ENCODE peak calls at places on chromosomes 12 and 14, in four cellular contexts. One of them, this sample, is unnamed.

GRCh38 chr12:3047961-3048360 is 29.2 kb upstream of the TSPAN9 start:
- DNase-seq in uterus: no peak
- DNase-seq in head of caudate nucleus: no peak
- DNase-seq in GOT3: no peak
- DNase-seq in this sample: no peak

GRCh38 chr14:24425704-24426103 is 3.8 kb downstream of the CBLN3 start:
- DNase-seq in uterus: peak
- DNase-seq in head of caudate nucleus: no peak
- DNase-seq in GOT3: no peak
- DNase-seq in this sample: no peak

GRCh38 chr14:24228902-24229301 is 3.3 kb downstream of the NEDD8 start:
- DNase-seq in uterus: no peak
- DNase-seq in head of caudate nucleus: no peak
- DNase-seq in GOT3: no peak
- DNase-seq in this sample: no peak

GRCh38 chr12:127205781-127206535 is 1061.0 kb upstream of the TMEM132C start:
- DNase-seq in uterus: no peak
- DNase-seq in head of caudate nucleus: no peak
- DNase-seq in GOT3: no peak
- DNase-seq in this sample: no peak

GRCh38 chr12:41485203-41485602 is 297.1 kb downstream of the PDZRN4 start:
- DNase-seq in uterus: no peak
- DNase-seq in head of caudate nucleus: no peak
- DNase-seq in GOT3: no peak
- DNase-seq in this sample: no peak

GRCh38 chr12:14283489-14284144 is 81.9 kb upstream of the ATF7IP start:
- DNase-seq in uterus: no peak
- DNase-seq in head of caudate nucleus: no peak
- DNase-seq in GOT3: no peak
- DNase-seq in this sample: no peak

GRCh38 chr12:94650143-94651056 is at the start of gene TMCC3:
- DNase-seq in uterus: peak
- DNase-seq in head of caudate nucleus: peak
- DNase-seq in GOT3: no peak
- DNase-seq in this sample: peak

GRCh38 chr12:132102297-132102696 is 41.8 kb downstream of the DDX51 start:
- DNase-seq in uterus: no peak
- DNase-seq in head of caudate nucleus: no peak
- DNase-seq in GOT3: no peak
- DNase-seq in this sample: no peak

GRCh38 chr14:92341791-92342190 is 18.8 kb downstream of the SLC24A4 start:
- DNase-seq in uterus: no peak
- DNase-seq in head of caudate nucleus: no peak
- DNase-seq in GOT3: no peak
- DNase-seq in this sample: no peak

This sample was measured in ovary.